ENCODE peak calls at places on chromosomes 13 and 19, in ten cellular contexts. M is heart left ventricle, A is ovary, X is A549, F is tibial nerve, R is H1, Y is breast epithelium, E is right lobe of liver, Q is HCT116, U is stomach. O is an unnamed sample. For H3K9me3, the result is how much of the 10 kb centered on the place peaks cover.

GRCh38 chr19:40549007-40549708 is 27.5 kb upstream of the SHKBP1 start:
- DNase-seq in F (no peak), E (no peak), R (peak), Q (peak), A (peak), M (peak), U (peak), Y (no peak), X (peak), O (peak)

GRCh38 chr13:42246541-42246940 is 25.4 kb upstream of the AKAP11 start:
- DNase-seq in R (no peak), A (no peak), Y (no peak), E (no peak), X (no peak), M (no peak), F (no peak), Q (no peak), U (no peak), O (no peak)

GRCh38 chr19:36456831-36457230 is 32.5 kb downstream of the ZNF566 start:
- DNase-seq in X (no peak), A (no peak), Q (no peak), U (no peak), E (no peak), M (no peak), R (no peak), F (no peak), Y (no peak), O (no peak)

GRCh38 chr13:47843005-47843404 is 158.1 kb downstream of the SUCLA2 start:
- DNase-seq in U (no peak), R (no peak), Y (no peak), Q (no peak), E (no peak), M (no peak), X (no peak), A (no peak), F (no peak), O (no peak)

GRCh38 chr19:51793994-51794393 is 963 bp upstream of the FPR3 start:
- DNase-seq in E (no peak), M (no peak), U (no peak), A (no peak), F (no peak), Y (no peak), R (no peak), X (no peak), Q (no peak), O (no peak)

GRCh38 chr19:16227837-16228636 is 30.3 kb downstream of the AP1M1 start:
- DNase-seq in Q (no peak), F (peak), M (no peak), X (no peak), U (no peak), Y (no peak), A (no peak), E (no peak), R (no peak), O (no peak)

GRCh38 chr13:85074543-85075313 is 724.5 kb downstream of the SLITRK6 start:
- DNase-seq in R (no peak), Q (no peak), A (no peak), E (no peak), U (no peak), F (no peak), Y (no peak), X (no peak), M (no peak), O (no peak)

GRCh38 chr19:15124572-15125231 is 17.5 kb downstream of the SYDE1 start:
- DNase-seq in E (peak), Y (no peak), F (no peak), U (peak), A (no peak), X (no peak), R (no peak), Q (no peak), M (no peak), O (no peak)

GRCh38 chr13:60431108-60431700 is 34.2 kb downstream of the TDRD3 start:
- DNase-seq in A (no peak), R (no peak), M (no peak), X (peak), Y (no peak), U (no peak), E (no peak), F (no peak), Q (peak), O (no peak)

GRCh38 chr13:29457299-29457698 is 138.2 kb downstream of the SLC7A1 start:
- DNase-seq in M (no peak), Q (peak), R (no peak), E (no peak), A (no peak), U (no peak), X (peak), F (no peak), Y (no peak), O (no peak)

GRCh38 chr13:63088226-63088625 is 1672.6 kb upstream of the PCDH20 start:
- DNase-seq in Y (no peak), U (no peak), Q (no peak), R (no peak), X (no peak), M (no peak), A (no peak), E (no peak), F (no peak), O (no peak)

GRCh38 chr19:12543855-12544254 is 7.4 kb downstream of the ZNF564 start:
- DNase-seq in X (no peak), Y (no peak), E (no peak), F (no peak), U (no peak), A (no peak), Q (no peak), R (no peak), M (no peak), O (no peak)
- H3K9me3 ChIP-seq in X (half or more), Y (under half), E (under half), F (under half), U (under half), A (under half), Q (under half), R (under half), M (under half), O (under half)

GRCh38 chr13:57286511-57287098 is 119.6 kb downstream of the PRR20E start:
- DNase-seq in Y (no peak), U (no peak), E (no peak), F (no peak), R (no peak), Q (no peak), M (no peak), A (no peak), X (no peak), O (no peak)
- TF ChIP-seq POLR2A in Y (no peak), U (no peak), E (no peak), F (no peak), R (no peak), Q (no peak), M (no peak), A (no peak), X (no peak), O (no peak)

GRCh38 chr19:7801020-7801570 is 28.9 kb upstream of the EVI5L start:
- DNase-seq in X (no peak), Y (no peak), E (no peak), U (no peak), Q (no peak), R (no peak), F (no peak), A (no peak), M (no peak), O (no peak)

GRCh38 chr19:7795555-7796161 is 32.6 kb downstream of the CLEC4M start:
- DNase-seq in Q (no peak), X (no peak), R (no peak), E (no peak), A (no peak), F (no peak), M (no peak), U (no peak), Y (no peak), O (no peak)

DNA sequence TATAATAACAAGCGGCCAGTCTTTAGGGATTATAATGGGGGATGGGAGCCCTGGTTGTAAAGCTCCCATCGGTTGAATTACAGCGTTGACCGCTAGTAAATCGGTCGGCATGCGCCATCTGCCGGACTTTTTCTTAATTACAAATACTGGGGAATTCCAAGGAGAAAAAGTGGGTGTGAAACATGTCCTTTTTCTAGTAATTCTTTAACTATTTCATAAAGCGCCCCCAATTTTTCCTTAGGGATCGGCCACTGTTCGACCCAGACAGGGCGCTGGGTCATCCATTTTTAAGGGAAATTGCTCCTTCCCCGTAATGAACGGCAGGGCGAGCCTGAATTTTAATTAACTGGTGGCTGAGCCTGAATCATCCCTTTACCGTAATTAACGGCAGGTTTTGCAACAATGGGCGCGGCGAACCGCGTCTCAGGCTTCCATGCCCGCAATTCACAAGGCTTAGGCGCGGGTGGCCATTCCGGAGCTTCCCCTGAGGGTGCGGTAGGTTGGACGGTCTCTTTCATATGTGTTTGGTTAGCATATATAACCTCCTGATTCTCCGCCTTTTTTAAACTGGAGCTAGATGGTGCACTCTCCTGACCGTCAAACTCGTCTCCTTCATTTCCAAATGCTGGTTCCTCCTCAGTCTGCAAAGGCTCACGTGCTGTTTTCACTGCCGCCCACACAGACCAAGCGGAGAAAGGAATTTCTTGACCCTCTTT is 30.2 kb upstream of the EVI5L start:
- DNase-seq in M (peak), X (peak), R (peak), Q (peak), E (peak), F (peak), A (peak), Y (peak), U (peak), O (peak)
- H3K4me3 ChIP-seq in M (no peak), X (peak), R (peak), Q (peak), E (no peak), F (no peak), A (no peak), Y (peak), U (no peak), O (no peak)

DNA sequence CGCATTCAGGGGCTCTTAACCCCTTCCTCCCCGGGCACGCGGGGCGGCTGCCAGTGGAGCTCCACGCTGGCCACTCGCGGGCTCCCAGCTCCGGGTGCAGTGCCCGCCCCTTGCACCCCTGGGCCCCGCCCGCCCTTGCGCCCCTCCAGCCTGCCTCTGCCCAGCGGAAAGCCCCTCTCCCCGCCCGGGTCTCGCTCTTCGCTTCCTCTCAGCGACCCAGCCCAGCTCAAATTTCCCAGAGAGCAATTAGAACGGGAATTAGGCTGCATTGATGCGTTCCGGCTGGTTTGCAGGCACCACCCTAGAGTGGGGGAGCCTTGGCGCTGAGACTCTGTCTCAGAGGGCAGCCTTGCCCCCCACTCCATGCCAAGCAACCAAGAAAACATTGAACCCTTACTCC is 1.8 kb upstream of the GSX1 start:
- DNase-seq in A (no peak), Y (no peak), F (no peak), R (peak), Q (no peak), M (no peak), X (no peak), E (no peak), U (no peak), O (no peak)
- H3K9me3 ChIP-seq in A (under half), Y (under half), F (under half), R (under half), Q (under half), M (under half), X (under half), E (under half), U (under half), O (under half)

DNA sequence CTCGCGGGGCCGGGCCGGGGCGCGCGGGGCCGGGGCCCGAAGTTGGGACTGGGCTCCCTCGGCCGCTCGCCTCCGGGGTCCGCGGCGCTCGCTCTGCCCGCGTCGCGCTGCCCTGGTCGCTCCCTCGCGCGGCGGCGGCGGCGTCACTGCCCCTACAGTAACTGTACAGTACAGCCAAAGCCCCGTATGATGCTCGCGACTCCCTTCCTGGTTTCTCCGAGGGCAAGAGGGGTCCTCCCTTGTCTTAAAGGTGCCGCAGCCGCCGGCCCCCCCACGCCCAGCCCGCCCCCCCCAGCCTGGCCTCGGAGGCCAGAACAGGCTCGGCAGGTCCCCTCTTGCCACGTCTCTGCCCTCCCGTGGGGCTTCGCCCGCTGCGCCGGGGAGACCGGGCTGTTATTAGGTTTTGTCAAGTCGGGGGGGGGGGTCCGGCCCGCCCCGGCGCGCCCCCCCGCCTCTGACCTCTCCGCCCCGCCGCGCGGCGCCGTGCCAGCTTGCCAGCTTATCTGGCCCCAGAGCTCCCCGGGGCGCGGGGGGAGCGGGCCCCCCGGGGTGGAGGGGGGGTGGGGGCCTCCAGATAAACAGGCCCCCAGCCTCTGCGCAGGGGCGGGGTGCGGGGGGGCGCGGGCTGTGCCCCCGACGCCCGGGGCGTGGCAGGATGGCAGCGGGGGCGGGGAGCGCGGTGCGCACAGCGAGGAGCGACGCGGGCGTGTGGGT is at the start of gene ZBTB7A:
- DNase-seq in R (no peak), U (peak), M (peak), F (peak), Q (peak), A (peak), E (peak), Y (peak), X (peak), O (peak)
- TF ChIP-seq POLR2A in R (no peak), U (no peak), M (peak), F (no peak), Q (peak), A (no peak), E (peak), Y (no peak), X (peak), O (peak)

GRCh38 chr19:45900661-45901431 is 1.6 kb downstream of the MYPOP start:
- DNase-seq in E (no peak), Q (no peak), R (no peak), X (no peak), U (no peak), A (no peak), M (no peak), F (no peak), Y (no peak), O (no peak)

GRCh38 chr19:45901432-45901903 is 945 bp downstream of the MYPOP start:
- DNase-seq in Y (no peak), X (no peak), F (no peak), M (peak), R (no peak), A (peak), U (peak), E (no peak), Q (no peak), O (peak)

GRCh38 chr19:45899253-45899652 is 3.2 kb downstream of the MYPOP start:
- DNase-seq in E (no peak), X (no peak), F (no peak), M (no peak), A (no peak), U (no peak), R (no peak), Q (no peak), Y (no peak), O (no peak)

GRCh38 chr19:45901912-45902650 is at the start of gene MYPOP:
- DNase-seq in Y (peak), M (no peak), Q (no peak), E (no peak), R (no peak), A (peak), X (no peak), F (no peak), U (no peak), O (no peak)

DNA sequence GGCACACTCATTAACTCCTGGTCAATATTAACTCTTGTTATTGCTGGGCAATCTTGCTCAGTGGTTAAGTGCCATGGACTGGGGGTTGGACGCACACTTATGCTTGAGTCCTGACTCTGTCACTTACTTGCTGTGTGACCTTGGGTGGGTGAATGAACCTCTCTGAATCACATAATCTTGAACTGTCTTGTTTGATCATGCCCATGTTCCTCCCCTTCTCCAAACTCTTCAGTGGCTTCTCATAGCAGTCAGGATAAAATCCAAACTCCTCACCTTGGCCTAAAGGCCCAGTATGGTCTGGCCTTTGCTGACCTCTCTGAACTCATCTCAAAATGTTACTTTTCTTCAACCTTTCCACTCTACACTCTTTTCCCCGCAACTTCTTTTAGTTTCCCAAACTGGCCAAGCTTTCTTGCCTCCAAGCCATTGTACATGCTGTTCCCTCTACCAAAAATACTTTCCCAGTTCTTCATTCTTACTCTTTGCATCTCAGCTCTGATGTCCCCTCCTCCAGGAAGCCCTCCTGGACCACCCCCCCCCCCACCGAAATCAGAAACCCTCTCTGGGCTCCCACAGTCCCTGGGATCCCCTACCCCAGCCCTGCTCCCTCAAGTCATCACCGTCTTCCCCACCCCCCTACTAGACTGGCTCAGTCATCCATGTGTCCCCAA is 2.4 kb downstream of the MYPOP start:
- DNase-seq in Y (no peak), F (no peak), A (no peak), M (no peak), Q (no peak), U (no peak), X (no peak), R (no peak), E (no peak), O (no peak)
- H3K4me3 ChIP-seq in Y (no peak), F (no peak), A (no peak), M (no peak), Q (no peak), U (no peak), X (no peak), R (no peak), E (no peak), O (no peak)